ENCODE peak calls at places on chromosomes 7 and 10, in eight cellular contexts. B is astrocyte, H is heart right ventricle, R is OCI-LY7, C is breast epithelium, O is adrenal gland, Z is mammary epithelial cell, V is tibial artery. D is an unnamed sample.
A peak's percentile ranks its signal among the peaks of the same experiment; 100 is the strongest.

GRCh38 chr7:131721660-131722059 is 165.2 kb upstream of the PODXL start:
- DNase-seq in C (no peak), V (no peak), O (no peak), R (no peak), B (no peak), Z (no peak), H (no peak), D (no peak)

GRCh38 chr7:1293950-1294728 is 61.5 kb downstream of the UNCX start:
- DNase-seq in O (no peak), H (no peak), V (no peak), R (no peak), C (no peak), Z (no peak), B (no peak), D (no peak)

GRCh38 chr7:26166681-26167266 is 14.8 kb downstream of the NFE2L3 start:
- DNase-seq in Z (no peak), R (no peak), H (no peak), C (no peak), V (no peak), B (no peak), O (no peak), D (no peak)

GRCh38 chr10:43233601-43234430 is 33.0 kb downstream of the RASGEF1A start:
- DNase-seq in V (peak; percentile 17), R (no peak), Z (no peak), O (no peak), H (no peak), C (no peak), B (no peak), D (peak; percentile 1)

GRCh38 chr10:80357000-80357803 is 621 bp downstream of the DYDC2 start:
- DNase-seq in R (no peak), V (no peak), H (no peak), B (no peak), C (no peak), O (no peak), Z (peak; percentile 8), D (no peak)

GRCh38 chr10:74293686-74294365 is 142.8 kb downstream of the ADK start:
- DNase-seq in O (no peak), R (no peak), V (no peak), B (peak; percentile 85), C (no peak), H (peak; percentile 26), Z (peak; percentile 70), D (no peak)

GRCh38 chr10:77669892-77670291 is 32.3 kb upstream of the KCNMA1 start:
- DNase-seq in C (no peak), O (no peak), Z (no peak), V (no peak), R (no peak), B (no peak), H (no peak), D (no peak)

GRCh38 chr10:3500408-3500856 is 284.6 kb downstream of the KLF6 start:
- DNase-seq in R (no peak), H (peak; percentile 73), C (peak; percentile 87), B (peak; percentile 98), Z (peak; percentile 60), O (peak; percentile 92), V (peak; percentile 69), D (no peak)

GRCh38 chr7:135833642-135834041 is 85.0 kb upstream of the FAM180A start:
- DNase-seq in O (no peak), C (no peak), V (no peak), B (no peak), H (no peak), R (no peak), Z (no peak), D (no peak)

GRCh38 chr7:33614357-33615132 is 290.8 kb upstream of the BMPER start:
- DNase-seq in R (no peak), H (no peak), B (no peak), Z (no peak), C (no peak), V (no peak), O (no peak), D (no peak)

GRCh38 chr7:24290004-24290641 is 6.1 kb downstream of the NPY start:
- DNase-seq in V (no peak), H (no peak), O (no peak), R (peak; percentile 90), C (no peak), B (peak; percentile 22), Z (peak; percentile 48), D (no peak)

GRCh38 chr7:92722541-92722940 is 113.8 kb downstream of the CDK6 start:
- DNase-seq in V (no peak), H (no peak), O (no peak), C (no peak), R (no peak), Z (no peak), B (no peak), D (no peak)

GRCh38 chr10:43688348-43688892 is 39.7 kb upstream of the ZNF32 start:
- DNase-seq in B (peak; percentile 46), R (no peak), H (no peak), O (no peak), C (no peak), Z (no peak), V (no peak), D (no peak)

GRCh38 chr10:2948127-2948854 is 119.1 kb upstream of the PFKP start:
- DNase-seq in V (no peak), H (no peak), R (no peak), B (no peak), O (no peak), C (no peak), Z (no peak), D (no peak)

GRCh38 chr10:52229271-52229931 is 84.7 kb upstream of the DKK1 start:
- DNase-seq in H (no peak), V (no peak), O (no peak), C (no peak), Z (peak; percentile 80), B (peak; percentile 14), R (no peak), D (no peak)

GRCh38 chr7:90761584-90761983 is 165.5 kb downstream of the CDK14 start:
- DNase-seq in O (no peak), C (no peak), V (no peak), B (no peak), H (no peak), R (no peak), Z (no peak), D (no peak)

GRCh38 chr10:131018886-131019500 is 292.5 kb downstream of the TCERG1L start:
- DNase-seq in R (no peak), V (no peak), Z (no peak), B (no peak), O (no peak), H (no peak), C (no peak), D (no peak)
- H3K9me3 ChIP-seq in R (no peaks in the 10 kb centered on the region), V (no peaks in the 10 kb centered on the region), Z (peaks cover 43% of the 10 kb centered on the region), B (peaks cover 13% of the 10 kb centered on the region), O (no peaks in the 10 kb centered on the region), H (no peaks in the 10 kb centered on the region), C (no peaks in the 10 kb centered on the region), D (no peaks in the 10 kb centered on the region)

DNA sequence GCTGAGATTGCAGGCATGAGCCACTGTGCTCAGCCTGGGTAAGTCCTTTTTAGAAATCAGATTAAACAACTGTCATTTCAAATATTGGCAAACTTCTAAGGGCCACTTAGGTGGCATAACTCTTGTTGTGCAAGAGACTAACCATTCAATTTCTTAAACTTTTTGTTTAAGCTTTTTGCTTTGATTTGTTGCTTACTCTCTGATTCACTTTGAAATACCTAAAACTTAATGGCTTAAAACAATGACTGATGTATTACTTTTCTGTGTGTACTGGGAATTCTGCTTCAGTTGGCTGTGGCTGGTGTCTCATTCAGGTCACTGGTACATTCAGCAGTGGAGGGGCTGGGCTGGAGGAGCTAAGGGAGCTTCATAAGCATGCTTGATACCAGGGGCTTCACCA is 28.9 kb downstream of the ZNF25 start:
- DNase-seq in H (no peak), V (no peak), C (no peak), Z (no peak), O (no peak), R (no peak), B (no peak), D (no peak)
- H3K9me3 ChIP-seq in H (no peaks in the 10 kb centered on the region), V (no peaks in the 10 kb centered on the region), C (no peaks in the 10 kb centered on the region), Z (no peaks in the 10 kb centered on the region), O (no peaks in the 10 kb centered on the region), R (no peaks in the 10 kb centered on the region), B (peaks cover 7% of the 10 kb centered on the region), D (peaks cover 3% of the 10 kb centered on the region)

DNA sequence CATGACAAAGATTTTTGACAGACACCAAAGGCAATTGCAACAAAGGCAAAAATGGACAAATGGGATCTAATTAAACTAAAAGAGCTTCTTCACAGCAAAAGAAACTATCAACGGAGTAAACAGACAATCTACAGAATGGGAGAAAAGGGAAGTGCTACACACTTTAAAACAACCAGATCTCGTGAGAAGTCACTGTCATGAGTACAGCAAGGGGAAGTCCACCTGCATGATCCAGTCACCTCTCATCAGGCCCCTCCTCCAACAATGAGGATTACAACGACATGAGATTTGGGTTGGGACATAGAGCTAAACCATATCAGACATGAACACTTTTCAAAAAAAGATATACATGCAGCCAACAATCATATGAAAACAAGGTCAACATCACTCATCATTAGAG is 11.5 kb upstream of the PSTK start:
- DNase-seq in B (no peak), R (no peak), O (no peak), H (no peak), C (no peak), Z (no peak), V (no peak), D (no peak)
- H3K9me3 ChIP-seq in B (no peaks in the 10 kb centered on the region), R (no peaks in the 10 kb centered on the region), O (no peaks in the 10 kb centered on the region), H (peaks cover 10% of the 10 kb centered on the region), C (no peaks in the 10 kb centered on the region), Z (peaks cover 5% of the 10 kb centered on the region), V (peaks cover 29% of the 10 kb centered on the region), D (peaks cover 5% of the 10 kb centered on the region)

DNA sequence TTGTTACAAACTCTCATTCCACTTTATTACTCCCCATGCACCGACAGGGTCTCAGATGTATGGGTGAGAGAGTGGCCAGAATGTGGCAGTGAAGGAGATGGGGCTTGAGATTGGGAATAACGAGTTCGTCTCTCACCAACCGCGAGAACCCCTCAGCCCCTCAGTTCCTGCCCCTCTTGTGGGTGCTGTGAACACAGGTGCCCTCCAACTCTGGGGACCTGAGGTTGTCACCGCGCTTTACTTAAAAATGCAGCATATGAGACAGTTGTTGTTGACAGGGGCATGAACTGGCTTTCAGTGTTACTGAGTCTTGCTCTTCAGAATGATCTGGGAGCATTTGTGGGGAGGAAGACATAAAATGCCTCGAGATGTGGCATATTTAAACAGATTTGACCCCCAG is 290.0 kb downstream of the WDR37 start:
- DNase-seq in O (no peak), R (no peak), Z (no peak), H (no peak), B (no peak), V (no peak), C (no peak), D (no peak)
- H3K9me3 ChIP-seq in O (no peaks in the 10 kb centered on the region), R (no peaks in the 10 kb centered on the region), Z (peaks cover 30% of the 10 kb centered on the region), H (no peaks in the 10 kb centered on the region), B (no peaks in the 10 kb centered on the region), V (no peaks in the 10 kb centered on the region), C (no peaks in the 10 kb centered on the region), D (no peaks in the 10 kb centered on the region)

GRCh38 chr10:107264742-107265141 is 100.2 kb upstream of the SORCS1 start:
- DNase-seq in C (no peak), H (no peak), V (no peak), B (no peak), O (no peak), R (no peak), Z (no peak), D (no peak)
- H3K9me3 ChIP-seq in C (no peaks in the 10 kb centered on the region), H (no peaks in the 10 kb centered on the region), V (no peaks in the 10 kb centered on the region), B (no peaks in the 10 kb centered on the region), O (no peaks in the 10 kb centered on the region), R (no peaks in the 10 kb centered on the region), Z (peaks cover 5% of the 10 kb centered on the region), D (no peaks in the 10 kb centered on the region)

DNA sequence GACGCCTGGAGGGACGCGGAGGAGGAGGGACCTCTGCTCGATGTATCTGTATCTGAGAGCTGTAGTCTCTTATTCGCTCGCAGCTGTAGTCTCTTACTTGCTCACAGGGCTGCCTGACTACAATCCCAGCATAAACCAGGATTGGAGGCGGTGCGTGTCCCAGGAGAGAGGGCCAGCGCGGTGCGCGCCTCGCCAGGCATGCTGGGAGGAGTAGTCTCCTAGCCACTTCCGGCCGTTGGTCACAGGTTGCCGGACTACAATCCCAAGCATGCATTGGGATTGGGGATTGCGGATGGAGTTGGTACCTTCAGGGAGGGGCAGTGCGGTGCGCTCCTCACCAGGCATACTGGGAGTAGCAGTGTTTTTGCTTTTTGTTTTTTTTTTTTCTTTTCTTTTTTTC is 421.7 kb upstream of the NUPR2 start:
- DNase-seq in B (no peak), V (no peak), O (no peak), R (no peak), Z (no peak), H (no peak), C (peak; percentile 21), D (no peak)
- H3K9me3 ChIP-seq in B (peaks cover 19% of the 10 kb centered on the region), V (peaks cover 31% of the 10 kb centered on the region), O (no peaks in the 10 kb centered on the region), R (no peaks in the 10 kb centered on the region), Z (peaks cover 48% of the 10 kb centered on the region), H (peaks cover 8% of the 10 kb centered on the region), C (peaks cover 39% of the 10 kb centered on the region), D (peaks cover 5% of the 10 kb centered on the region)

D was measured in T-helper 17 cell.